ENCODE peak calls at places on chromosome 15, in nine cellular contexts. T is HCT116, H is H1, E is transverse colon, M is stomach, F is HepG2, U is K562, K is GM23338, Q is sigmoid colon. V is an unnamed sample.

GRCh38 chr15:64635486-64635815 is 139.9 kb downstream of the RBPMS2 start:
- DNase-seq in T (no peak), H (no peak), E (no peak), M (peak; percentile 44), F (peak; percentile 42), U (peak; percentile 21), K (no peak), Q (peak; percentile 68), V (no peak)

GRCh38 chr15:61840090-61840489 is 220.2 kb downstream of the VPS13C start:
- DNase-seq in T (no peak), H (no peak), E (no peak), M (no peak), F (no peak), U (no peak), K (peak; percentile 20), Q (no peak), V (no peak)

GRCh38 chr15:94075349-94075748 is 156.0 kb upstream of the MCTP2 start:
- DNase-seq in T (no peak), H (no peak), E (peak; percentile 34), M (peak; percentile 29), F (no peak), U (no peak), K (no peak), Q (peak; percentile 94), V (no peak)

GRCh38 chr15:66882251-66883020 is 180.4 kb downstream of the SMAD6 start:
- DNase-seq in T (no peak), H (no peak), E (no peak), M (no peak), F (no peak), U (no peak), K (no peak), Q (peak; percentile 71), V (no peak)

GRCh38 chr15:48963524-48964113 is at the start of gene SHC4:
- DNase-seq in T (no peak), H (no peak), E (peak; percentile 34), M (peak; percentile 44), F (peak; percentile 24), U (peak; percentile 42), K (peak; percentile 80), Q (peak; percentile 87), V (no peak)

GRCh38 chr15:56736308-56736707 is 3.0 kb upstream of the ZNF280D start:
- DNase-seq in T (no peak), H (no peak), E (no peak), M (no peak), F (peak; percentile 31), U (peak; percentile 45), K (no peak), Q (no peak), V (no peak)

GRCh38 chr15:63969652-63970421 is 76.4 kb downstream of the DAPK2 start:
- DNase-seq in T (no peak), H (no peak), E (peak; percentile 84), M (peak; percentile 89), F (peak; percentile 13), U (peak; percentile 23), K (no peak), Q (no peak), V (no peak)

GRCh38 chr15:40782609-40783227 is 12.9 kb downstream of the C15orf62 start:
- DNase-seq in T (peak; percentile 68), H (peak; percentile 46), E (peak; percentile 86), M (peak; percentile 90), F (peak; percentile 62), U (peak; percentile 70), K (peak; percentile 81), Q (no peak), V (peak; percentile 35)

GRCh38 chr15:42921049-42921731 is 612 bp upstream of the TTBK2 start:
- DNase-seq in T (no peak), H (no peak), E (peak; percentile 34), M (peak; percentile 27), F (no peak), U (no peak), K (peak; percentile 44), Q (peak; percentile 71), V (no peak)

GRCh38 chr15:68776477-68777270 is 44.0 kb downstream of the ANP32A start:
- DNase-seq in T (no peak), H (no peak), E (no peak), M (no peak), F (no peak), U (no peak), K (no peak), Q (no peak), V (no peak)
- TF ChIP-seq POLR2AphosphoS5 in T (no peak), H (peak; percentile 51), E (no peak), M (no peak), F (peak; percentile 19), U (peak; percentile 4), K (peak; percentile 11), Q (no peak), V (peak; percentile 68)

GRCh38 chr15:70259030-70259424 is 161.3 kb upstream of the TLE3 start:
- DNase-seq in T (no peak), H (no peak), E (peak; percentile 65), M (peak; percentile 79), F (no peak), U (peak; percentile 37), K (no peak), Q (peak; percentile 88), V (no peak)
- H3K4me3 ChIP-seq in T (no peak overlapping the region), H (no peak overlapping the region), E (no peak overlapping the region), M (no peak overlapping the region), F (no peak overlapping the region), U (no peak overlapping the region), K (no peak overlapping the region), Q (no peak overlapping the region), V (no peak overlapping the region)

GRCh38 chr15:97759363-97759762 is 201.1 kb upstream of the ARRDC4 start:
- DNase-seq in T (no peak), H (no peak), E (no peak), M (no peak), F (no peak), U (peak; percentile 15), K (no peak), Q (no peak), V (no peak)
- TF ChIP-seq POLR2AphosphoS5 in T (no peak), H (no peak), E (no peak), M (no peak), F (no peak), U (no peak), K (no peak), Q (no peak), V (no peak)

GRCh38 chr15:88179562-88179961 is 77.0 kb downstream of the NTRK3 start:
- DNase-seq in T (no peak), H (no peak), E (no peak), M (no peak), F (no peak), U (no peak), K (no peak), Q (no peak), V (no peak)
- H3K4me3 ChIP-seq in T (no peak overlapping the region), H (no peak overlapping the region), E (no peak overlapping the region), M (no peak overlapping the region), F (no peak overlapping the region), U (no peak overlapping the region), K (no peak overlapping the region), Q (no peak overlapping the region), V (no peak overlapping the region)

DNA sequence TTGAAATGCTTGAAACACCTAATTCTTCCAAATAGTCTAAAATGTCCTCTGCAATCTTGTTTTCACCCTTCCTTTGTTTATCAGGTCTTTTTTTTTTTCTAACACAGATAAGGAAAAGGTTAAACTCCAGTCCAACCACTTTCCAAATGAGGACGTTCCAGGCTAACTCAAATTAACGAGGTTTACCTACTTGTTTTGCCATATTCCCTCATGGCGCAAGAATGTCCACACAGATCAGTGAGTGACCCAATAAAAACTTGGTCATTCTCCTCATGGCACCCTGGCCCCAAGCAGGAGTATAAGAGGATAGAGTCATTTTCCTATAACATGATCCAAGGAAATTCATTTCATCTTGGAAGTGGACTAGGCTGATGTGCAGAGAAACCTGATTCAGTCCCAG is 6.6 kb upstream of the LIPC start:
- DNase-seq in T (no peak), H (no peak), E (no peak), M (no peak), F (no peak), U (no peak), K (no peak), Q (no peak), V (no peak)
- TF ChIP-seq POLR2AphosphoS5 in T (no peak), H (no peak), E (no peak), M (no peak), F (no peak), U (no peak), K (no peak), Q (no peak), V (no peak)

GRCh38 chr15:55254916-55255679 is 34.5 kb downstream of the RAB27A start:
- DNase-seq in T (no peak), H (no peak), E (no peak), M (no peak), F (no peak), U (no peak), K (no peak), Q (no peak), V (no peak)
- H3K4me3 ChIP-seq in T (no peak overlapping the region), H (no peak overlapping the region), E (no peak overlapping the region), M (no peak overlapping the region), F (no peak overlapping the region), U (no peak overlapping the region), K (no peak overlapping the region), Q (no peak overlapping the region), V (no peak overlapping the region)

GRCh38 chr15:78695046-78695671 is 54.1 kb upstream of the CHRNB4 start:
- DNase-seq in T (no peak), H (no peak), E (no peak), M (no peak), F (no peak), U (no peak), K (no peak), Q (no peak), V (no peak)

GRCh38 chr15:78691873-78692421 is 50.9 kb upstream of the CHRNB4 start:
- DNase-seq in T (no peak), H (no peak), E (no peak), M (peak; percentile 10), F (no peak), U (no peak), K (no peak), Q (no peak), V (no peak)

GRCh38 chr15:78696436-78696835 is 55.4 kb upstream of the CHRNB4 start:
- DNase-seq in T (no peak), H (no peak), E (no peak), M (no peak), F (no peak), U (no peak), K (no peak), Q (no peak), V (no peak)

GRCh38 chr15:78695849-78696248 is 54.8 kb upstream of the CHRNB4 start:
- DNase-seq in T (no peak), H (no peak), E (no peak), M (peak; percentile 57), F (no peak), U (peak; percentile 67), K (peak; percentile 36), Q (no peak), V (no peak)

DNA sequence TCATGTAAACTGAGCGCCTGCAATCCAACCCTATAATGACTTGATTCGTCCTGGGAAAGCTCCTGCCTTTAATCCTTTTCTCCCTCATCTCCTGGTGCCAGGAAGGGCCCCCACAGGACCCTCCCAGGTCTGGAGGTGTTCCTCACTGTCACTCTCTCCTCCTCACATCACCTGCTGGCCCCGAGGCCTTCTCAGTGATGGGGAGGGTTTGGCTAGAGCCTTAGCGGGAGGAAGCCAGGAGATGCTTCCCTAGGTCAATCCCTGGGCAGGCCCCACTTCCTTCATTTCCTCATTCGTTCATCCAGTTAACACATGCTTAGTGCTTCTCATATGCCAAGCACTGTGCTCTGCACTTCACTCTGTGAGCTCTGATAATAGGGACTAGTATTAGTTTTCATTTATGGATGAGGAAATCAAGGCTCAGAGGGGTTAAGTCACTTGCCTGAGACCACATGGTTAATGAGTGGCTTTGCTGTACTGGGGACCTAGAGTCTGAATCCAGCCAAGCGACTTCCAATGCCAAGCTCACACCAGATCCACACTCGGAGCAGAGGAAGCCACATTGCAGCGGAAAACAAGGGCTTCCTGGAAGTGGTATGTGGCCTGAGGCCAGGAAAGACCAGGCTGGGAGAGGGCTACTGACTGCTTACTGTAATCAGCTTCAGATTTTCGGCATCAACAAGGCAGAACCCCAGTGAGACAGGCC is 50.3 kb upstream of the CHRNB4 start:
- DNase-seq in T (no peak), H (no peak), E (no peak), M (peak; percentile 22), F (no peak), U (no peak), K (no peak), Q (no peak), V (no peak)
- TF ChIP-seq POLR2AphosphoS5 in T (no peak), H (no peak), E (no peak), M (no peak), F (no peak), U (no peak), K (no peak), Q (no peak), V (no peak)